ENCODE peak calls at places on chromosome 21, in five cellular contexts. H, U, V, Y and W are unnamed samples. For H3K27me3, the result is how much of the 10 kb centered on the place peaks cover.

GRCh38 chr21:39094847-39095525 is 88.3 kb downstream of the PSMG1 start:
- DNase-seq in H (no peak), U (no peak), V (no peak), Y (no peak), W (no peak)

GRCh38 chr21:18147678-18148077 is 97.0 kb upstream of the CHODL start:
- DNase-seq in H (no peak), U (no peak), V (no peak), Y (no peak), W (no peak)

GRCh38 chr21:27647401-27647800 is 680.5 kb upstream of the ADAMTS5 start:
- DNase-seq in H (no peak), U (no peak), V (no peak), Y (no peak), W (no peak)

GRCh38 chr21:35222541-35222941 is 173.4 kb upstream of the RUNX1 start:
- DNase-seq in H (no peak), U (no peak), V (no peak), Y (no peak), W (no peak)

GRCh38 chr21:36508948-36509347 is 29.0 kb upstream of the CLDN14 start:
- DNase-seq in H (no peak), U (no peak), V (no peak), Y (no peak), W (no peak)

GRCh38 chr21:41170442-41170841 is 2.5 kb downstream of the BACE2 start:
- DNase-seq in H (peak), U (no peak), V (peak), Y (peak), W (no peak)

GRCh38 chr21:35475006-35475405 is 425.9 kb upstream of the RUNX1 start:
- DNase-seq in H (no peak), U (no peak), V (no peak), Y (peak), W (no peak)

GRCh38 chr21:31801551-31802234 is 69.8 kb upstream of the SCAF4 start:
- DNase-seq in H (no peak), U (no peak), V (no peak), Y (no peak), W (no peak)

GRCh38 chr21:42316891-42317290 is 1.7 kb upstream of the TFF3 start:
- DNase-seq in H (no peak), U (peak), V (no peak), Y (no peak), W (no peak)
- H3K27me3 ChIP-seq in H (under half), U (under half), V (under half), Y (under half), W (under half)

GRCh38 chr21:44702111-44702972 is 5.4 kb downstream of the KRTAP10-12 start:
- DNase-seq in H (no peak), U (peak), V (peak), Y (no peak), W (no peak)

GRCh38 chr21:44704636-44705001 is 6.8 kb downstream of the TSPEAR start:
- DNase-seq in H (no peak), U (no peak), V (no peak), Y (no peak), W (no peak)

GRCh38 chr21:44703731-44704635 is 7.0 kb downstream of the KRTAP10-12 start:
- DNase-seq in H (no peak), U (no peak), V (peak), Y (no peak), W (no peak)

GRCh38 chr21:44701541-44701940 is 4.6 kb downstream of the KRTAP10-12 start:
- DNase-seq in H (no peak), U (no peak), V (no peak), Y (no peak), W (no peak)

GRCh38 chr21:44702973-44703730 is 6.2 kb downstream of the KRTAP10-12 start:
- DNase-seq in H (no peak), U (peak), V (peak), Y (no peak), W (no peak)
- H3K27me3 ChIP-seq in H (half or more), U (half or more), V (under half), Y (under half), W (half or more)

GRCh38 chr21:45624356-45624854 is 19.1 kb upstream of the PCBP3 start:
- DNase-seq in H (no peak), U (no peak), V (no peak), Y (no peak), W (no peak)
- H3K27me3 ChIP-seq in H (under half), U (under half), V (under half), Y (under half), W (under half)

GRCh38 chr21:46018615-46019014 is 37.0 kb downstream of the COL6A1 start:
- DNase-seq in H (no peak), U (no peak), V (no peak), Y (no peak), W (no peak)
- H3K27me3 ChIP-seq in H (under half), U (under half), V (under half), Y (under half), W (under half)

GRCh38 chr21:32962286-32962685 is 63.4 kb upstream of the OLIG2 start:
- DNase-seq in H (no peak), U (no peak), V (no peak), Y (no peak), W (no peak)

GRCh38 chr21:32966120-32966519 is 59.6 kb upstream of the OLIG2 start:
- DNase-seq in H (no peak), U (no peak), V (no peak), Y (no peak), W (no peak)

DNA sequence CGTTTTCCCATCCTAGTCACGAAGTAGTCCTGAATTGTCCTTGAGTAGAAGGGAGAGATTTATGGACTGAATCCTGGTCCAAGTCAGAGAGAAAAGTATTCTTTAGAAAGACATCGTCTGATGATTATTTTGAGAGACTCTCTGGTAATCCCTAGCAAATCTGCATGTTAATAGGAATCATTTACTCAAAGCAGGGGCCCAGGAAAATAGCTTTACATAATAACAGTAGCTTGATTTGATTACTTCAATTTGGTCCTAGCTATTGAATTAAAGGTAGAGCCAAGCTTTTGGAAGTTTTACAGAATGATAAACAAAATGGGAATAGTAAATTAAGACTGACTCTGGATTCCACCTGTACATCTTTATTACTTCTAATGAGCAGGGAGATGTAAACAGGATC is 60.5 kb upstream of the OLIG2 start:
- DNase-seq in H (no peak), U (no peak), V (no peak), Y (no peak), W (no peak)
- H3K27me3 ChIP-seq in H (under half), U (under half), V (under half), Y (under half), W (under half)

DNA sequence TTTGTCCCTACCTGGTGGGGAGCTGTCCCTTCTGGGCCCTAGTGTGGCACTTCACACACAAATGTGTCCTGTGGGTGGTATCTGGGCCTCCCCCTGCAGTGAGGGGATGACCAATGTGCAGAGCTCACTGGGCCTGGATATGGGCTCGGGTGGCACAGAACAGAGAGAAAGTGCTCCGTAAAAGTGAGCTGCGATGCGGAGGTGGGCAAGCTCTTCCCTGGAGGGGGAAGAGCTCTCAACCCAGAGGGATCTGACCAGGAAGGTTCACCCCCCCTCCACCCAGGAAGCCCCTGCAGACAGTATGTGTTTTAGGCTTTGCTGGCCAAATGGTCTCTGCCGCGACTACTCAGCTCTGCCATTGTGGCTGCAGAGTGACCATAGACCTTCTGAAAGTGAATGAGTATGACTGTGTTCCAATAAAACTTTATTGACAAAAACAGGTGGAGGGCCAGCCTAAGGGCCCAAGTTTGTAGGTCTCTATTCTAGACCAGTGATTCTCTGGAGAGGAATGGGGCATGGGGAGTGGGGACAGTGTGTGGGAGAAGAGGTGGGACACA is 8.6 kb upstream of the ITGB2 start:
- DNase-seq in H (no peak), U (peak), V (no peak), Y (no peak), W (no peak)
- H3K27me3 ChIP-seq in H (half or more), U (half or more), V (under half), Y (under half), W (under half)

DNA sequence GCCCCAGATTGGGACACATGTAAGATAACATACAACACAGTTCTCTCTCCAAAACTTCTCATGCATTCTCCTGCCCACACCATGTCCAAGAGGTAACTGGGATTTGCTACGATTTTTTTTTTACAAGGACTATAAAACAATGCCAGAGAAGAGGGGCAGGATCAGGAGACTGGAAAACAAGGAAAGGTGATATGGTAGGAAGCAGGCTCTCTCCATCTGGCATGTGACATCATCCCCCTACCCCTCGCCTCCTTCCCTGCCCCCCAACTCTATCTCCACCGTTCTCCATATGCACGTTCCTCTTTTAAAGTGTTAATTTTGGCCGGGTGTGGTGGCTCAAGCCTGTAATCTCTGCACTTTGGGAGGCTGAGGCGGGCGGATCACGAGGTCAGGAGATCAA is 20.7 kb downstream of the OLIG2 start:
- DNase-seq in H (no peak), U (no peak), V (no peak), Y (no peak), W (no peak)
- H3K27me3 ChIP-seq in H (half or more), U (half or more), V (under half), Y (under half), W (under half)

GRCh38 chr21:45578811-45579381 is 36.7 kb upstream of the SLC19A1 start:
- DNase-seq in H (no peak), U (no peak), V (no peak), Y (no peak), W (no peak)

GRCh38 chr21:45581322-45581712 is 39.1 kb upstream of the SLC19A1 start:
- DNase-seq in H (no peak), U (no peak), V (peak), Y (no peak), W (no peak)

GRCh38 chr21:45580576-45581321 is 38.5 kb upstream of the SLC19A1 start:
- DNase-seq in H (no peak), U (no peak), V (peak), Y (no peak), W (no peak)

GRCh38 chr21:45579383-45580180 is 37.3 kb upstream of the SLC19A1 start:
- DNase-seq in H (no peak), U (no peak), V (peak), Y (no peak), W (no peak)

DNA sequence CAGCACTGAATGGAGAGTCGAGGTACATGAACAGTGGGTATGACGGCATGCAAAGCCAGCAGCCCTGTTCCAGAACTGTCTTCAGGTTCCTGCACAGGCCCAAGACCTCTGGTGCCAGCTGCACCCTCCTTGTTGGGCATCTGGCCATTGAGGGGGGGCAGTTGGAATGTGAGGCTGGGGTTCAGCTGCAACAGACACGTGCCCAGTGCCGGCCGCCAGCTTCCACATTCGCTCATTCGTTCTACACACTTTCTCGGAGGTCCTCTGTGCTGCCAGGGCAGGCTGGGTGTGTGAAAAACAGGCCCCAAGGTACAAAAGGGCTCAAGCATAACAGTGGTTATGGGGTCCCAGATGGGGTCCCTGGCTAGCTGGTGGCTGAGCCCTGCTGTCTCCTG is 37.9 kb upstream of the SLC19A1 start:
- DNase-seq in H (no peak), U (no peak), V (peak), Y (no peak), W (no peak)
- H3K27me3 ChIP-seq in H (under half), U (under half), V (under half), Y (under half), W (under half)

DNA sequence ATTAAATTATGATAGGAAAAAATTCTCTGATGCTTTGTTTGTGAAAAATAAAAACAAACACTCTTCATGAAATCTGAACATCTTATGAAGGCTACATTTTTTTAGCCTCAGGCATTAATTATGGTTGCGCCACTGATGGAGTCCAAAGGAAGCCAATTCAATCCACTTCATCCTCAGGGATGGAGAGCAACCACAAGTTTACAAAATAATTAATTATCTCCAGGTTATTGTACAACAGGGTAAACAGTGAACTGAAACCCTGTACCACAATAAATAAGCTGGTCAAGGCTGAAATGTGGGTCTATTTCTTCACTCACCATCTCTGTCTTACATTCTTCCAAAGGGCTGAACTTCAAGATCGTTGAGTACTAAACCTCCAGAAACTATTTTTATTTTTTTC is 49.2 kb downstream of the MRPL39 start:
- DNase-seq in H (no peak), U (no peak), V (no peak), Y (no peak), W (no peak)
- H3K27me3 ChIP-seq in H (under half), U (under half), V (under half), Y (under half), W (under half)

DNA sequence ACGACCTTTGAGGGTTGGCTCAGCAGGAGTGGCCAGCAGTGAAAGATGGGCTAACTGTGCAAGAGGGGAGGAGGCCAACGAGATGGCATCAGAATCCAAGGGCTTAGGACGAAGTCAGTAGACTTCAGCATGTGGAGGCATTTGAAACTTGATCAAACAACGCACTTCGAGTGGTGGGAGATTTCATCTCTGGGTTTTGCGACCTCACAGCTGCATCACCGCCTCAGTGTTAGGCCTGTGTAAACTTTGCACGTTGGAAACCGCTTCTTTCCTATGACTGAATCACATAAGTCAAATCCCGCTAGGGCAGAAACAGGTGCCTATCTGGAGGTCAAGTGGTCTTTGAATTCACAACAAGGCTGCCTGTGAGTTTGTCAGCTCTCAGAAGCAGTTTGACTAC is 17.8 kb downstream of the TFF3 start:
- DNase-seq in H (no peak), U (no peak), V (no peak), Y (no peak), W (no peak)
- H3K27me3 ChIP-seq in H (under half), U (under half), V (under half), Y (under half), W (under half)